ENCODE peak calls at places on chromosome 11, in ten cellular contexts. X, Z, F, A, K, R, E, D, N and I are unnamed samples.

GRCh38 chr11:117749541-117749910 is 47.5 kb downstream of the DSCAML1 start:
- DNase-seq in N (no peak), F (no peak), X (no peak), E (no peak), A (no peak), R (no peak), Z (no peak), D (no peak), K (no peak), I (no peak)

GRCh38 chr11:74521666-74522252 is 28.2 kb upstream of the LIPT2 start:
- DNase-seq in R (no peak), A (no peak), D (no peak), X (no peak), Z (no peak), F (no peak), E (no peak), N (no peak), K (no peak), I (no peak)

GRCh38 chr11:94838027-94838610 is 70.0 kb downstream of the AMOTL1 start:
- DNase-seq in F (no peak), A (no peak), D (no peak), Z (no peak), N (no peak), X (no peak), K (peak), R (no peak), E (no peak), I (no peak)

GRCh38 chr11:109112748-109113378 is 309.1 kb upstream of the C11orf87 start:
- DNase-seq in N (no peak), K (no peak), X (no peak), A (no peak), D (no peak), E (no peak), R (no peak), F (no peak), Z (no peak), I (no peak)

GRCh38 chr11:131685206-131685605 is 314.8 kb downstream of the NTM start:
- DNase-seq in N (no peak), K (no peak), Z (no peak), F (no peak), E (peak), D (no peak), A (no peak), R (no peak), X (no peak), I (no peak)

GRCh38 chr11:72813740-72814138 is 472 bp upstream of the ATG16L2 start:
- DNase-seq in D (no peak), F (peak), E (peak), A (peak), Z (peak), R (no peak), X (peak), K (peak), N (peak), I (no peak)

GRCh38 chr11:19651654-19652053 is 61.0 kb upstream of the NAV2 start:
- DNase-seq in F (no peak), E (peak), R (no peak), X (no peak), N (no peak), A (no peak), D (no peak), K (no peak), Z (no peak), I (no peak)

GRCh38 chr11:15918212-15918611 is 438.1 kb downstream of the SOX6 start:
- DNase-seq in R (no peak), F (no peak), K (peak), D (no peak), N (no peak), A (no peak), X (no peak), Z (no peak), E (peak), I (no peak)

GRCh38 chr11:77038825-77039326 is 4.7 kb downstream of the B3GNT6 start:
- DNase-seq in A (no peak), D (no peak), K (no peak), Z (no peak), N (no peak), E (no peak), F (no peak), X (no peak), R (no peak), I (no peak)

GRCh38 chr11:78040691-78041379 is 17.8 kb upstream of the KCTD14 start:
- DNase-seq in K (no peak), R (no peak), F (peak), A (no peak), N (no peak), D (no peak), Z (no peak), E (no peak), X (no peak), I (no peak)

GRCh38 chr11:17917556-17917955 is 95.3 kb downstream of the SERGEF start:
- DNase-seq in F (no peak), E (no peak), X (no peak), Z (no peak), A (no peak), K (no peak), R (no peak), N (no peak), D (no peak), I (no peak)

GRCh38 chr11:46537851-46538295 is 56.0 kb downstream of the AMBRA1 start:
- DNase-seq in N (peak), R (no peak), D (peak), Z (peak), K (peak), X (peak), A (no peak), E (peak), F (peak), I (peak)

GRCh38 chr11:117145393-117145761 is 1.3 kb downstream of the PAFAH1B2 start:
- DNase-seq in A (no peak), K (no peak), N (peak), F (no peak), D (no peak), Z (peak), X (no peak), E (no peak), R (no peak), I (no peak)

GRCh38 chr11:35313066-35313765 is 106.1 kb downstream of the SLC1A2 start:
- DNase-seq in A (no peak), X (no peak), K (no peak), D (no peak), R (no peak), N (no peak), E (no peak), F (no peak), Z (no peak), I (peak)

GRCh38 chr11:119316729-119317591 is at the start of gene MCAM:
- DNase-seq in Z (peak), N (no peak), A (no peak), E (no peak), D (no peak), R (no peak), K (no peak), F (peak), X (no peak), I (no peak)

GRCh38 chr11:67415501-67416304 is at the start of gene CARNS1:
- DNase-seq in R (no peak), F (peak), N (no peak), K (no peak), X (no peak), E (no peak), D (no peak), Z (no peak), A (peak), I (no peak)

GRCh38 chr11:34270711-34271110 is 87.1 kb downstream of the ABTB2 start:
- DNase-seq in A (no peak), F (no peak), E (no peak), R (no peak), K (no peak), Z (no peak), X (no peak), D (no peak), N (no peak), I (no peak)

GRCh38 chr11:7279676-7280075 is 28.0 kb downstream of the SYT9 start:
- DNase-seq in A (no peak), X (no peak), F (no peak), E (no peak), Z (no peak), K (no peak), D (no peak), R (no peak), N (no peak), I (no peak)

GRCh38 chr11:47060807-47061206 is 115.9 kb downstream of the ARFGAP2 start:
- DNase-seq in K (no peak), F (no peak), E (no peak), A (no peak), Z (no peak), R (no peak), N (peak), X (no peak), D (no peak), I (no peak)

GRCh38 chr11:1023811-1024596 is 12.5 kb downstream of the MUC6 start:
- DNase-seq in A (no peak), E (no peak), F (no peak), K (no peak), Z (no peak), N (no peak), D (no peak), R (no peak), X (no peak), I (no peak)

GRCh38 chr11:46333129-46333947 is 13.9 kb upstream of the DGKZ start:
- DNase-seq in N (no peak), Z (peak), R (no peak), F (peak), K (peak), A (no peak), D (no peak), X (no peak), E (no peak), I (no peak)

GRCh38 chr11:10026514-10026913 is 267.5 kb downstream of the SBF2 start:
- DNase-seq in K (no peak), X (no peak), F (no peak), A (no peak), D (no peak), Z (no peak), E (no peak), R (no peak), N (no peak), I (no peak)

GRCh38 chr11:71240061-71240690 is 12.2 kb downstream of the SHANK2 start:
- DNase-seq in A (no peak), N (no peak), K (no peak), Z (no peak), D (no peak), R (no peak), X (no peak), E (peak), F (no peak), I (no peak)

GRCh38 chr11:131467645-131468270 is 97.3 kb downstream of the NTM start:
- DNase-seq in K (peak), E (no peak), N (no peak), F (no peak), R (no peak), A (no peak), X (no peak), D (no peak), Z (no peak), I (no peak)

GRCh38 chr11:85723088-85723487 is 37.1 kb upstream of the CCDC89 start:
- DNase-seq in R (no peak), N (no peak), E (no peak), Z (no peak), X (no peak), D (no peak), F (no peak), K (no peak), A (no peak), I (no peak)